ENCODE peak calls at places on chromosomes 2 and 18, in six cellular contexts. E, P, B, F, I and G are unnamed samples.

GRCh38 chr18:42182728-42183700 is 228.0 kb downstream of the PIK3C3 start:
- DNase-seq in E (no peak), P (peak; percentile 54), B (no peak), F (no peak), I (no peak), G (no peak)

GRCh38 chr2:234363011-234363487 is 133.8 kb downstream of the ARL4C start:
- DNase-seq in E (no peak), P (peak; percentile 70), B (peak; percentile 43), F (peak; percentile 98), I (peak; percentile 89), G (no peak)

GRCh38 chr2:132009874-132010521 is 151.8 kb downstream of the ANKRD30BL start:
- DNase-seq in E (no peak), P (no peak), B (no peak), F (no peak), I (peak; percentile 47), G (no peak)

GRCh38 chr2:98532761-98533160 is 75.6 kb downstream of the COA5 start:
- DNase-seq in E (no peak), P (no peak), B (no peak), F (no peak), I (no peak), G (no peak)

GRCh38 chr2:48346124-48346536 is 183.8 kb upstream of the STON1 start:
- DNase-seq in E (no peak), P (peak; percentile 81), B (peak; percentile 33), F (peak; percentile 85), I (no peak), G (no peak)

GRCh38 chr2:47295133-47295980 is 107.6 kb upstream of the MSH2 start:
- DNase-seq in E (no peak), P (no peak), B (no peak), F (no peak), I (no peak), G (no peak)

GRCh38 chr2:160257015-160257741 is 57.1 kb upstream of the ITGB6 start:
- DNase-seq in E (no peak), P (peak; percentile 39), B (no peak), F (peak; percentile 57), I (no peak), G (no peak)

GRCh38 chr2:240997141-240997855 is 1.1 kb upstream of the SNED1 start:
- DNase-seq in E (peak; percentile 3), P (peak; percentile 12), B (no peak), F (no peak), I (no peak), G (peak; percentile 14)

GRCh38 chr2:44883356-44883755 is 58.1 kb upstream of the SIX3 start:
- DNase-seq in E (no peak), P (no peak), B (no peak), F (no peak), I (no peak), G (no peak)

GRCh38 chr2:102065675-102066252 is 74.0 kb downstream of the IL1R2 start:
- DNase-seq in E (no peak), P (peak; percentile 38), B (no peak), F (peak; percentile 95), I (no peak), G (no peak)

GRCh38 chr2:236646871-236647270 is 77.2 kb downstream of the ACKR3 start:
- DNase-seq in E (no peak), P (no peak), B (no peak), F (no peak), I (no peak), G (no peak)

GRCh38 chr2:101330253-101330921 is 21.9 kb upstream of the RNF149 start:
- DNase-seq in E (no peak), P (no peak), B (no peak), F (no peak), I (peak; percentile 80), G (peak; percentile 24)

GRCh38 chr2:207996848-207997247 is 28.5 kb downstream of the PLEKHM3 start:
- DNase-seq in E (no peak), P (no peak), B (no peak), F (no peak), I (no peak), G (no peak)

GRCh38 chr18:12679183-12679786 is 21.4 kb upstream of the SPIRE1 start:
- DNase-seq in E (no peak), P (peak; percentile 76), B (peak; percentile 62), F (no peak), I (no peak), G (no peak)

GRCh38 chr18:67600181-67600631 is 83.7 kb upstream of the DSEL start:
- DNase-seq in E (no peak), P (peak; percentile 71), B (no peak), F (no peak), I (no peak), G (no peak)

GRCh38 chr2:221571391-221572179 is 519 bp downstream of the EPHA4 start:
- DNase-seq in E (peak; percentile 21), P (peak; percentile 32), B (no peak), F (no peak), I (peak; percentile 60), G (peak; percentile 45)

GRCh38 chr2:79630060-79630459 is 117.2 kb downstream of the CTNNA2 start:
- DNase-seq in E (no peak), P (no peak), B (no peak), F (peak; percentile 77), I (peak; percentile 21), G (no peak)

GRCh38 chr2:200077210-200077650 is 121.8 kb downstream of the MAIP1 start:
- DNase-seq in E (no peak), P (peak; percentile 53), B (no peak), F (peak; percentile 48), I (no peak), G (no peak)

GRCh38 chr2:10658914-10659257 is 30.9 kb downstream of the NOL10 start:
- DNase-seq in E (no peak), P (peak; percentile 21), B (no peak), F (no peak), I (no peak), G (no peak)

GRCh38 chr2:26678026-26678425 is 14.5 kb upstream of the KCNK3 start:
- DNase-seq in E (no peak), P (peak; percentile 18), B (no peak), F (no peak), I (no peak), G (no peak)

GRCh38 chr2:62568983-62569837 is 63.2 kb upstream of the TMEM17 start:
- DNase-seq in E (no peak), P (no peak), B (no peak), F (peak; percentile 79), I (no peak), G (no peak)

DNA sequence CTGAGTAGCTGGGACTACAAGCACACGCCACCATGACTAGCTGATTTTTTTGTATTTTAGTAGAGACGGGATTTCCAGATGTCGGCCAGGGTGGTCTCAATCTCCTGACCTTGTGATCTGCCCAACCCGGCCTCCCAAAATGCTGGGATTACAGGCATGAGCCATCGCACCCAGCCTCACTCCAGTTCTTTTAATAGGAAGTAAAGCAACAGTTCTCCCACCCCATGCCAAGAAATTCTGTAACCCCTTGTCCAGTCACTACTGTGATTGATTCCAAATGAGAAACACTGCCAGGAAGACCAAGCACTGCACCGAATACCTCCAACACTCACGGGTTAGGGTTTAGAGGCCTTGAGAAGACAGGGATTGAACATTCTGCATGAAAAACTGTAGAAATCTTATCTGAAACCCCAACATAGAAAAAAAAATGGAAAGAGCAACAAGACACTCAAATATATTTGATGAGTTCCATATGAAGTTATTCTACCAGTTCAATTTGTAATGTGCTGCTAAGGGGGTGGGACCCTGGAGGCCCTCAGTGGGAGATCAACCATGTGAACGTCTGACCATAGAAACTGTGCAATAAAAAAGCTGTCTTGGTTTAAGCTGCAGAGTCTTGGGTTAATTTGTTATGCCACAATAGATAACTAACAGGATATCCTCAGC is 48.2 kb upstream of the BIN1 start:
- DNase-seq in E (no peak), P (peak; percentile 85), B (no peak), F (no peak), I (no peak), G (no peak)
- TF ChIP-seq CTCF in E (no peak), P (no peak), B (no peak), F (no peak), I (no peak), G (no peak)

GRCh38 chr2:67581751-67582150 is 184.6 kb downstream of the ETAA1 start:
- DNase-seq in E (no peak), P (no peak), B (no peak), F (no peak), I (peak; percentile 89), G (no peak)
- TF ChIP-seq CTCF in E (no peak), P (no peak), B (no peak), F (peak; percentile 10), I (peak; percentile 88), G (no peak)

DNA sequence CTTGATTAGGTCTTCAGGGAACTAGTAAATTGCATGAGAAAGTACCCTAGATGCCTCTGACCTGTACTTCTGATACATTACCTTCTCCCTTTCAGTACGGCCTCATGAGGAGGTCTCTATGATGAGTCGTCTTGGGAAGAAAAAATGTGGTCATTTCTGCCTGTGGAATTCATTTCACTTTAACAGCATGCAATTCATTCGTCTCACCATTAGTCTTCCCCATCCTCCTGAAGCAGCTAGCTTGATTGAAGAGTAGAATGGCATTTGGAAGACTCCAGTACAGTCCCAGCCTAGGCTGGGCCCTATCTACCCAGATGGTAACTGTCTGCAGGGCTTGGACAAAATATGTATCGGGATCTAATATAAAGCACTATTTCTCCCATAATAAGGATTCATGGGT is 52.1 kb downstream of the TMX3 start:
- DNase-seq in E (no peak), P (peak; percentile 25), B (no peak), F (peak; percentile 3), I (peak; percentile 28), G (no peak)
- TF ChIP-seq CTCF in E (peak; percentile 10), P (no peak), B (no peak), F (no peak), I (no peak), G (no peak)

GRCh38 chr2:127485051-127485693 is 41.1 kb downstream of the IWS1 start:
- DNase-seq in E (no peak), P (no peak), B (no peak), F (no peak), I (no peak), G (no peak)

GRCh38 chr2:127479866-127480743 is 46.2 kb downstream of the IWS1 start:
- DNase-seq in E (no peak), P (no peak), B (no peak), F (no peak), I (peak; percentile 91), G (no peak)

GRCh38 chr2:127482031-127482430 is 44.3 kb downstream of the IWS1 start:
- DNase-seq in E (no peak), P (no peak), B (no peak), F (no peak), I (no peak), G (no peak)

GRCh38 chr2:127475788-127476187 is 50.5 kb downstream of the IWS1 start:
- DNase-seq in E (no peak), P (no peak), B (no peak), F (no peak), I (no peak), G (no peak)

DNA sequence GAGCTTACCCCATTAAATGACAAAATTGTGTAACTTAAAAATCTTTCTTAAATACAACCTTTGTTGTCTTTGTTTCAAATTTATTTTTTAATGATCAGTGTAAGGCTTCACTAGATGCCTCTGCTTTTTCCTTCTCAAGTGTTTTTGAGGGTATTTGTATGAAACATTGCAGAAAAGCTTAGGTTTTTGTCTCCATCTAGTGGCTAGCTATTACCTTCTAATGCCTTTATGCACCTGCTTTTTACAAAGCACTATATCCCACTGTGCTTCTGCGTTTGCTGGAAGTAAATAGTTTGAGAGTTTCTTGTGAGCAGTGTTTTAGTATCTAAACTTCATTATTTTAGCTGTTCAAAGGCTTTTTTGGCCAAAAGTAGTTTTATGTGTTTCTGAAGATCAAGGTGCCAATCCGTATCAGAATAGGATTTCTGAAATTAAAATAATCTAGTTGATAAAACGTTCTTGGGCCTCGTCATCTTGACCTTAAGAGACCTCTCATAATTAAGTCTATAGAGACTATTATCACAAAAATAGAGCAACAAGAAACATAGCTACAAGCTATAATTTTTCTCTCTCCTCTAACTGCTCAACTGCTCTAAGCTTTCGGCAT is 47.0 kb downstream of the IWS1 start:
- DNase-seq in E (no peak), P (peak; percentile 68), B (no peak), F (peak; percentile 72), I (peak; percentile 90), G (no peak)
- TF ChIP-seq CTCF in E (peak; percentile 74), P (peak; percentile 82), B (peak; percentile 56), F (peak; percentile 90), I (peak; percentile 94), G (peak; percentile 73)